ENCODE peak calls at places on chromosome 9, in six cellular contexts. P is NCI-H2081; D is activated T-cell treated with anti-CD3 and anti-CD28 coated beads, Interleukin-2, amount 50 U/mL, for 4 hours; N is NCI-H1417; C is C1 segment of cervical spinal cord; Q is stimulated activated CD8-positive, alpha-beta memory T cell treated with anti-CD3 and anti-CD28 coated beads, Interleukin-4, amount 100 ng/mL, for 24 hours. O is an unnamed sample.

GRCh38 chr9:79312686-79313421 is 258.9 kb upstream of the TLE4 start:
- DNase-seq in P (no peak), D (no peak), N (no peak), C (no peak), Q (no peak), O (no peak)

GRCh38 chr9:13364271-13364670 is 84.8 kb upstream of the MPDZ start:
- DNase-seq in P (no peak), D (no peak), N (no peak), C (no peak), Q (no peak), O (no peak)

GRCh38 chr9:96176901-96177718 is 124.9 kb downstream of the HSD17B3 start:
- DNase-seq in P (no peak), D (no peak), N (no peak), C (no peak), Q (no peak), O (peak; percentile 13)

GRCh38 chr9:37929441-37929895 is 25.5 kb upstream of the SLC25A51 start:
- DNase-seq in P (no peak), D (no peak), N (no peak), C (no peak), Q (no peak), O (no peak)

GRCh38 chr9:73135394-73135793 is 16.3 kb upstream of the ANXA1 start:
- DNase-seq in P (no peak), D (no peak), N (no peak), C (no peak), Q (no peak), O (no peak)

GRCh38 chr9:106038266-106039001 is 344.1 kb downstream of the TMEM38B start:
- DNase-seq in P (no peak), D (no peak), N (no peak), C (no peak), Q (no peak), O (no peak)

GRCh38 chr9:114240647-114241558 is 82.0 kb upstream of the ORM1 start:
- DNase-seq in P (no peak), D (no peak), N (no peak), C (no peak), Q (no peak), O (no peak)

GRCh38 chr9:33480976-33481375 is 7.3 kb upstream of the NOL6 start:
- DNase-seq in P (no peak), D (no peak), N (no peak), C (no peak), Q (no peak), O (no peak)

GRCh38 chr9:4207881-4208615 is 91.8 kb downstream of the GLIS3 start:
- DNase-seq in P (no peak), D (no peak), N (no peak), C (no peak), Q (no peak), O (peak; percentile 30)

GRCh38 chr9:99312736-99313135 is 90.7 kb downstream of the SEC61B start:
- DNase-seq in P (no peak), D (no peak), N (no peak), C (no peak), Q (no peak), O (no peak)

GRCh38 chr9:89274838-89275237 is 36.2 kb upstream of the CKS2 start:
- DNase-seq in P (no peak), D (no peak), N (no peak), C (no peak), Q (no peak), O (no peak)

GRCh38 chr9:135478858-135479468 is 619 bp upstream of the PPP1R26 start:
- DNase-seq in P (no peak), D (no peak), N (peak; percentile 67), C (no peak), Q (no peak), O (peak; percentile 19)

O was measured in HAP-1.